ENCODE peak calls at places on chromosomes 12 and 14, in eight cellular contexts. U is heart right ventricle; T is cardiac muscle cell; I is CD8-positive, alpha-beta memory T cell; K is ovary; R is H1; A is stomach; S is endodermal cell. Q is an unnamed sample. For H3K4me1 and H3K27me3, the result is how much of the 10 kb centered on the place peaks cover.

GRCh38 chr12:104357431-104357952 is 54.0 kb downstream of the EID3 start:
- DNase-seq in U (no peak), T (peak), I (no peak), K (no peak), R (no peak), A (no peak), S (peak), Q (no peak)

GRCh38 chr12:60494249-60494648 is 898.4 kb downstream of the SLC16A7 start:
- DNase-seq in U (no peak), T (peak), I (no peak), K (no peak), R (no peak), A (no peak), S (no peak), Q (no peak)

GRCh38 chr12:53505086-53505485 is 2.2 kb downstream of the NPFF start:
- DNase-seq in U (no peak), T (peak), I (no peak), K (no peak), R (no peak), A (no peak), S (no peak), Q (no peak)

GRCh38 chr12:11821386-11821785 is 171.9 kb downstream of the ETV6 start:
- DNase-seq in U (no peak), T (no peak), I (no peak), K (no peak), R (no peak), A (no peak), S (no peak), Q (no peak)

GRCh38 chr12:114760151-114760877 is 76.3 kb upstream of the TBX3 start:
- DNase-seq in U (no peak), T (no peak), I (no peak), K (no peak), R (no peak), A (no peak), S (no peak), Q (no peak)

GRCh38 chr12:131677699-131678098 is 33.2 kb upstream of the SFSWAP start:
- DNase-seq in U (no peak), T (no peak), I (no peak), K (no peak), R (no peak), A (no peak), S (peak), Q (no peak)

GRCh38 chr14:76687611-76688372 is 73.5 kb upstream of the VASH1 start:
- DNase-seq in U (no peak), T (no peak), I (no peak), K (no peak), R (peak), A (no peak), S (peak), Q (no peak)

GRCh38 chr12:18430425-18431048 is 169.2 kb downstream of the PIK3C2G start:
- DNase-seq in U (no peak), T (peak), I (no peak), K (peak), R (peak), A (peak), S (peak), Q (no peak)

GRCh38 chr12:2980630-2981029 is 21.4 kb downstream of the TEAD4 start:
- DNase-seq in U (no peak), T (no peak), I (no peak), K (no peak), R (no peak), A (no peak), S (no peak), Q (no peak)

GRCh38 chr14:25094171-25094907 is 44.4 kb upstream of the STXBP6 start:
- DNase-seq in U (no peak), T (no peak), I (no peak), K (no peak), R (no peak), A (no peak), S (no peak), Q (no peak)

GRCh38 chr12:132495165-132495544 is 5.2 kb downstream of the FBRSL1 start:
- DNase-seq in U (no peak), T (no peak), I (no peak), K (no peak), R (no peak), A (no peak), S (no peak), Q (no peak)

GRCh38 chr12:124667671-124668337 is 100.4 kb upstream of the NCOR2 start:
- DNase-seq in U (no peak), T (peak), I (no peak), K (no peak), R (no peak), A (peak), S (no peak), Q (no peak)
- H3K4me1 ChIP-seq in U (under half), T (under half), I (under half), K (under half), R (under half), A (under half), S (under half), Q (under half)

GRCh38 chr14:64623576-64624165 is 73.9 kb downstream of the PPP1R36 start:
- DNase-seq in U (no peak), T (no peak), I (no peak), K (no peak), R (no peak), A (no peak), S (peak), Q (no peak)
- H3K27me3 ChIP-seq in U (under half), T (under half), I (under half), K (under half), R (under half), A (under half), S (under half), Q (under half)

DNA sequence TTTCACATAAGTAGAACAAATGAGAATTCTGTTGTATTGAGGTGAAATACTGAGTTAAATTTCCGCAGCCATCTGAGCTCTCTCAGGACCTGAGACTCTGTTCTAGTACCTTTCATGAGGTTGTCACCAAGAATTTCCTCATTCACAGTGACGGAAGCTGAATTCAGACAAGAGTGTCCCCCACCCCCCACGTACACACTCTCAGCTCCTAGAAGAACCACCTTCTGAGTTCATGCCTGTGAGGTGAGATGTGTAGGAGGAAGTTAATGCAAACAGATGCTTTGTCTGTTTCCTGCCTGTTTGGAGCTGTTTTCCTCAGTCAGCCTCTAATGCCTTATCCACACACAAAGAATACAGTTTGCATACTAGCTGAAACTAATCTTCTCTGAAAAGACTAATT is 18.2 kb downstream of the BICDL1 start:
- DNase-seq in U (no peak), T (no peak), I (peak), K (no peak), R (no peak), A (no peak), S (no peak), Q (peak)
- H3K4me1 ChIP-seq in U (under half), T (under half), I (half or more), K (under half), R (under half), A (under half), S (under half), Q (half or more)

DNA sequence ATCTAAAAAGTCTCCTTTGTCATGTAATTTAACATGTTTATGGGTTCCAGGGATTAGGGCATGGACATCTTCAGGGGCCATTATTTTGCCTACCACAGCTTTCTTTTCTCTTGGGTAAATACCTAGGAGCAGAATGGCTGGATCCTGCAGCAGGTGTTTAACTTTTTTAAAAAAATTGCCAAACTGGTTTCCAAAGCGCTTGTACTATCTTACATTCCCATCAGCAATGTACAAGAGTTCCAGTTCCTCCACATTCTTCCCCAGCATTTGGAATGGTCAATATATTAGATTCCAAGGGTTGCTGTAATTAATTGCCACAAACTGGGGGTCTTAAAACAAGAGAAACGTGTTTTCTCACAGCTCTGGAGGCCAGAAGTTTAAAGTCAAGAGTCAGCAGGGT is 27.7 kb upstream of the MYL2 start:
- DNase-seq in U (no peak), T (no peak), I (no peak), K (no peak), R (no peak), A (no peak), S (peak), Q (no peak)
- H3K27me3 ChIP-seq in U (under half), T (under half), I (under half), K (under half), R (under half), A (under half), S (under half), Q (under half)